ENCODE peak calls at places on chromosome 19, in seven cellular contexts. One of them, this sample, is unnamed.

GRCh38 chr19:54493967-54494585 is 8.6 kb upstream of the LAIR2 start:
- DNase-seq in psoas muscle: no peak
- DNase-seq in EH: no peak
- DNase-seq in NCI-H1105: no peak
- DNase-seq in immature natural killer cell: no peak
- DNase-seq in skeletal muscle cell: no peak
- DNase-seq in cerebellar cortex: no peak
- DNase-seq in this sample: no peak

GRCh38 chr19:29376855-29377354 is 148.9 kb upstream of the VSTM2B start:
- DNase-seq in NCI-H1105: no peak
- DNase-seq in psoas muscle: no peak
- DNase-seq in cerebellar cortex: no peak
- DNase-seq in EH: no peak
- DNase-seq in skeletal muscle cell: no peak
- DNase-seq in immature natural killer cell: no peak
- DNase-seq in this sample: no peak

GRCh38 chr19:15641901-15642491 is 1.3 kb downstream of the CYP4F3 start:
- DNase-seq in EH: no peak
- DNase-seq in skeletal muscle cell: no peak
- DNase-seq in cerebellar cortex: no peak
- DNase-seq in NCI-H1105: no peak
- DNase-seq in immature natural killer cell: no peak
- DNase-seq in psoas muscle: no peak
- DNase-seq in this sample: no peak

GRCh38 chr19:3692141-3693029 is 7.9 kb downstream of the PIP5K1C start:
- DNase-seq in immature natural killer cell: peak
- DNase-seq in NCI-H1105: no peak
- DNase-seq in skeletal muscle cell: no peak
- DNase-seq in cerebellar cortex: no peak
- DNase-seq in psoas muscle: no peak
- DNase-seq in EH: no peak
- DNase-seq in this sample: no peak

GRCh38 chr19:8638078-8638619 is 7.7 kb downstream of the NFILZ start:
- DNase-seq in immature natural killer cell: no peak
- DNase-seq in cerebellar cortex: no peak
- DNase-seq in NCI-H1105: no peak
- DNase-seq in skeletal muscle cell: no peak
- DNase-seq in EH: peak
- DNase-seq in psoas muscle: no peak
- DNase-seq in this sample: peak

GRCh38 chr19:56476671-56477428 is at the start of gene ZNF667:
- DNase-seq in EH: peak
- DNase-seq in psoas muscle: no peak
- DNase-seq in cerebellar cortex: peak
- DNase-seq in NCI-H1105: no peak
- DNase-seq in skeletal muscle cell: peak
- DNase-seq in immature natural killer cell: peak
- DNase-seq in this sample: no peak

GRCh38 chr19:1170938-1171754 is 2.9 kb downstream of the SBNO2 start:
- DNase-seq in immature natural killer cell: no peak
- DNase-seq in NCI-H1105: no peak
- DNase-seq in cerebellar cortex: no peak
- DNase-seq in skeletal muscle cell: no peak
- DNase-seq in psoas muscle: peak
- DNase-seq in EH: no peak
- DNase-seq in this sample: no peak

GRCh38 chr19:14361824-14362223 is 19.4 kb upstream of the ADGRE5 start:
- DNase-seq in immature natural killer cell: peak
- DNase-seq in cerebellar cortex: peak
- DNase-seq in psoas muscle: no peak
- DNase-seq in NCI-H1105: no peak
- DNase-seq in EH: peak
- DNase-seq in skeletal muscle cell: no peak
- DNase-seq in this sample: no peak

GRCh38 chr19:46746281-46746965 is at the start of gene STRN4:
- DNase-seq in NCI-H1105: peak
- DNase-seq in skeletal muscle cell: no peak
- DNase-seq in cerebellar cortex: peak
- DNase-seq in EH: peak
- DNase-seq in psoas muscle: peak
- DNase-seq in immature natural killer cell: peak
- DNase-seq in this sample: peak

GRCh38 chr19:5023128-5023571 is 54.2 kb downstream of the KDM4B start:
- DNase-seq in immature natural killer cell: no peak
- DNase-seq in psoas muscle: peak
- DNase-seq in cerebellar cortex: peak
- DNase-seq in skeletal muscle cell: no peak
- DNase-seq in EH: no peak
- DNase-seq in NCI-H1105: no peak
- DNase-seq in this sample: peak

GRCh38 chr19:8731428-8732169 is 10.2 kb downstream of the OR2Z1 start:
- DNase-seq in cerebellar cortex: no peak
- DNase-seq in psoas muscle: no peak
- DNase-seq in NCI-H1105: no peak
- DNase-seq in skeletal muscle cell: no peak
- DNase-seq in EH: no peak
- DNase-seq in immature natural killer cell: no peak
- DNase-seq in this sample: no peak

GRCh38 chr19:49631279-49631588 is 8.7 kb downstream of the RRAS start:
- DNase-seq in skeletal muscle cell: no peak
- DNase-seq in psoas muscle: no peak
- DNase-seq in EH: peak
- DNase-seq in NCI-H1105: no peak
- DNase-seq in cerebellar cortex: peak
- DNase-seq in immature natural killer cell: no peak
- DNase-seq in this sample: no peak

GRCh38 chr19:31818740-31819228 is 469.5 kb upstream of the TSHZ3 start:
- DNase-seq in psoas muscle: no peak
- DNase-seq in EH: no peak
- DNase-seq in skeletal muscle cell: no peak
- DNase-seq in immature natural killer cell: no peak
- DNase-seq in NCI-H1105: no peak
- DNase-seq in cerebellar cortex: no peak
- DNase-seq in this sample: no peak

GRCh38 chr19:3882041-3882384 is 1.5 kb downstream of the ATCAY start:
- DNase-seq in skeletal muscle cell: no peak
- DNase-seq in cerebellar cortex: no peak
- DNase-seq in immature natural killer cell: no peak
- DNase-seq in psoas muscle: no peak
- DNase-seq in NCI-H1105: no peak
- DNase-seq in EH: no peak
- DNase-seq in this sample: no peak

GRCh38 chr19:51796195-51796679 is 1.3 kb downstream of the FPR3 start:
- DNase-seq in immature natural killer cell: no peak
- DNase-seq in NCI-H1105: no peak
- DNase-seq in EH: no peak
- DNase-seq in psoas muscle: no peak
- DNase-seq in skeletal muscle cell: no peak
- DNase-seq in cerebellar cortex: no peak
- DNase-seq in this sample: no peak

GRCh38 chr19:10454267-10454666 is 33.9 kb downstream of the PDE4A start:
- DNase-seq in EH: peak
- DNase-seq in immature natural killer cell: no peak
- DNase-seq in psoas muscle: no peak
- DNase-seq in NCI-H1105: peak
- DNase-seq in cerebellar cortex: peak
- DNase-seq in skeletal muscle cell: no peak
- DNase-seq in this sample: no peak

GRCh38 chr19:39870171-39870971 is 24.2 kb upstream of the FBL start:
- DNase-seq in cerebellar cortex: no peak
- DNase-seq in psoas muscle: no peak
- DNase-seq in NCI-H1105: peak
- DNase-seq in immature natural killer cell: no peak
- DNase-seq in skeletal muscle cell: no peak
- DNase-seq in EH: no peak
- DNase-seq in this sample: no peak

GRCh38 chr19:4974855-4975469 is 6.0 kb downstream of the KDM4B start:
- DNase-seq in psoas muscle: no peak
- DNase-seq in EH: no peak
- DNase-seq in cerebellar cortex: no peak
- DNase-seq in skeletal muscle cell: no peak
- DNase-seq in NCI-H1105: no peak
- DNase-seq in immature natural killer cell: no peak
- DNase-seq in this sample: no peak

GRCh38 chr19:2613507-2614295 is 88.8 kb downstream of the GNG7 start:
- DNase-seq in psoas muscle: peak
- DNase-seq in EH: peak
- DNase-seq in NCI-H1105: no peak
- DNase-seq in skeletal muscle cell: no peak
- DNase-seq in immature natural killer cell: peak
- DNase-seq in cerebellar cortex: no peak
- DNase-seq in this sample: peak

GRCh38 chr19:28670894-28671293 is 542.1 kb downstream of the UQCRFS1 start:
- DNase-seq in EH: no peak
- DNase-seq in cerebellar cortex: no peak
- DNase-seq in skeletal muscle cell: no peak
- DNase-seq in immature natural killer cell: no peak
- DNase-seq in psoas muscle: no peak
- DNase-seq in NCI-H1105: no peak
- DNase-seq in this sample: no peak

GRCh38 chr19:33248104-33248503 is 22.5 kb upstream of the SLC7A10 start:
- DNase-seq in NCI-H1105: no peak
- DNase-seq in immature natural killer cell: no peak
- DNase-seq in cerebellar cortex: no peak
- DNase-seq in skeletal muscle cell: no peak
- DNase-seq in psoas muscle: peak
- DNase-seq in EH: no peak
- DNase-seq in this sample: peak

GRCh38 chr19:41222240-41222639 is 3.2 kb downstream of the AXL start:
- DNase-seq in skeletal muscle cell: no peak
- DNase-seq in immature natural killer cell: no peak
- DNase-seq in NCI-H1105: no peak
- DNase-seq in EH: no peak
- DNase-seq in psoas muscle: no peak
- DNase-seq in cerebellar cortex: no peak
- DNase-seq in this sample: no peak

GRCh38 chr19:10288662-10289166 is 1.0 kb upstream of the ICAM5 start:
- DNase-seq in immature natural killer cell: no peak
- DNase-seq in skeletal muscle cell: peak
- DNase-seq in cerebellar cortex: peak
- DNase-seq in NCI-H1105: peak
- DNase-seq in EH: peak
- DNase-seq in psoas muscle: no peak
- DNase-seq in this sample: peak

GRCh38 chr19:2039959-2040646 is 10.9 kb downstream of the MKNK2 start:
- DNase-seq in EH: no peak
- DNase-seq in psoas muscle: peak
- DNase-seq in immature natural killer cell: no peak
- DNase-seq in NCI-H1105: no peak
- DNase-seq in skeletal muscle cell: no peak
- DNase-seq in cerebellar cortex: no peak
- DNase-seq in this sample: peak

GRCh38 chr19:15563325-15563794 is 51.7 kb upstream of the CYP4F8 start:
- DNase-seq in immature natural killer cell: no peak
- DNase-seq in NCI-H1105: peak
- DNase-seq in skeletal muscle cell: no peak
- DNase-seq in EH: peak
- DNase-seq in psoas muscle: no peak
- DNase-seq in cerebellar cortex: no peak
- DNase-seq in this sample: peak

GRCh38 chr19:46868444-46868843 is 7.6 kb downstream of the ARHGAP35 start:
- DNase-seq in cerebellar cortex: no peak
- DNase-seq in psoas muscle: no peak
- DNase-seq in skeletal muscle cell: no peak
- DNase-seq in NCI-H1105: no peak
- DNase-seq in immature natural killer cell: no peak
- DNase-seq in EH: no peak
- DNase-seq in this sample: no peak

GRCh38 chr19:18225702-18226468 is at the start of gene PDE4C:
- DNase-seq in NCI-H1105: no peak
- DNase-seq in EH: peak
- DNase-seq in psoas muscle: peak
- DNase-seq in immature natural killer cell: no peak
- DNase-seq in skeletal muscle cell: no peak
- DNase-seq in cerebellar cortex: peak
- DNase-seq in this sample: peak

GRCh38 chr19:2055871-2056809 is 5.1 kb upstream of the MKNK2 start:
- DNase-seq in skeletal muscle cell: no peak
- DNase-seq in psoas muscle: peak
- DNase-seq in immature natural killer cell: no peak
- DNase-seq in EH: peak
- DNase-seq in NCI-H1105: no peak
- DNase-seq in cerebellar cortex: peak
- DNase-seq in this sample: peak

GRCh38 chr19:1262687-1263123 is 6.4 kb upstream of the CIRBP start:
- DNase-seq in cerebellar cortex: no peak
- DNase-seq in skeletal muscle cell: no peak
- DNase-seq in psoas muscle: peak
- DNase-seq in immature natural killer cell: no peak
- DNase-seq in EH: peak
- DNase-seq in NCI-H1105: no peak
- DNase-seq in this sample: peak

GRCh38 chr19:18809149-18809978 is 18.3 kb upstream of the COMP start:
- DNase-seq in psoas muscle: peak
- DNase-seq in EH: peak
- DNase-seq in skeletal muscle cell: peak
- DNase-seq in NCI-H1105: no peak
- DNase-seq in immature natural killer cell: no peak
- DNase-seq in cerebellar cortex: peak
- DNase-seq in this sample: peak

GRCh38 chr19:3475449-3475848 is 4.9 kb downstream of the SMIM24 start:
- DNase-seq in skeletal muscle cell: no peak
- DNase-seq in NCI-H1105: no peak
- DNase-seq in psoas muscle: no peak
- DNase-seq in immature natural killer cell: no peak
- DNase-seq in cerebellar cortex: no peak
- DNase-seq in EH: no peak
- DNase-seq in this sample: no peak

GRCh38 chr19:543912-544608 is at the start of gene GZMM:
- DNase-seq in skeletal muscle cell: no peak
- DNase-seq in cerebellar cortex: no peak
- DNase-seq in EH: no peak
- DNase-seq in NCI-H1105: no peak
- DNase-seq in psoas muscle: no peak
- DNase-seq in immature natural killer cell: peak
- DNase-seq in this sample: no peak

This sample was measured in left ventricle myocardium superior.